ENCODE peak calls at places on chromosomes 1 and 21, in five cellular contexts. Z is GM23338, K is A549, W is GM12878, Q is K562. A is an unnamed sample.
A peak's percentile ranks its signal among the peaks of the same experiment; 100 is the strongest.

GRCh38 chr1:41534181-41535076 is 49.9 kb upstream of the EDN2 start:
- DNase-seq in Z (no peak), K (no peak), Q (no peak), W (no peak), A (no peak)

GRCh38 chr1:1006305-1007159 is 6.6 kb upstream of the HES4 start:
- DNase-seq in Q (no peak), W (no peak), K (no peak), Z (no peak), A (peak; percentile 94)

GRCh38 chr1:21451212-21451611 is 11.3 kb downstream of the NBPF3 start:
- DNase-seq in Z (no peak), Q (no peak), W (no peak), K (no peak), A (no peak)

GRCh38 chr1:55827350-55827749 is 612.2 kb upstream of the USP24 start:
- DNase-seq in Z (no peak), Q (no peak), K (peak; percentile 18), W (no peak), A (peak; percentile 9)

GRCh38 chr1:11982010-11982392 is 1.8 kb downstream of the MFN2 start:
- DNase-seq in Q (no peak), W (no peak), Z (peak; percentile 26), K (peak; percentile 51), A (peak; percentile 24)

GRCh38 chr21:46117586-46118304 is 19.8 kb downstream of the COL6A2 start:
- DNase-seq in Z (no peak), Q (no peak), K (no peak), W (no peak), A (no peak)

GRCh38 chr1:20028125-20028524 is 41.9 kb upstream of the PLA2G5 start:
- DNase-seq in Q (no peak), K (no peak), Z (no peak), W (no peak), A (no peak)

GRCh38 chr1:43776043-43776761 is 68.9 kb downstream of the ST3GAL3 start:
- DNase-seq in Q (no peak), Z (no peak), K (peak; percentile 21), W (no peak), A (no peak)

GRCh38 chr1:146007048-146007784 is 10.8 kb upstream of the TXNIP start:
- DNase-seq in K (peak; percentile 79), Z (peak; percentile 87), W (peak; percentile 72), Q (peak; percentile 53), A (peak; percentile 72)

GRCh38 chr1:21239181-21239580 is 51.1 kb downstream of the ECE1 start:
- DNase-seq in Z (no peak), Q (no peak), K (no peak), W (no peak), A (no peak)

GRCh38 chr1:109500886-109501285 is 7.0 kb downstream of the CYB561D1 start:
- DNase-seq in Q (no peak), Z (no peak), K (no peak), W (no peak), A (no peak)

GRCh38 chr1:85464497-85465098 is 361 bp downstream of the DDAH1 start:
- DNase-seq in Z (peak; percentile 83), W (no peak), K (peak; percentile 55), Q (no peak), A (peak; percentile 40)

GRCh38 chr1:161950377-161950776 is 73.3 kb downstream of the OLFML2B start:
- DNase-seq in W (no peak), Q (no peak), K (no peak), Z (no peak), A (no peak)

GRCh38 chr21:27570306-27570868 is 603.5 kb upstream of the ADAMTS5 start:
- DNase-seq in W (no peak), K (no peak), Z (no peak), Q (no peak), A (no peak)

GRCh38 chr1:208536176-208536575 is 292.0 kb upstream of the PLXNA2 start:
- DNase-seq in Z (no peak), Q (no peak), K (no peak), W (no peak), A (no peak)

GRCh38 chr21:33949516-33950424 is 34.2 kb upstream of the ATP5PO start:
- DNase-seq in W (peak; percentile 76), K (no peak), Q (no peak), Z (no peak), A (no peak)

GRCh38 chr21:41687633-41688032 is 79.2 kb downstream of the RIPK4 start:
- DNase-seq in K (no peak), Q (no peak), W (no peak), Z (no peak), A (no peak)

GRCh38 chr1:68542586-68542985 is 45.7 kb upstream of the DEPDC1 start:
- DNase-seq in K (no peak), W (no peak), Q (no peak), Z (no peak), A (no peak)

GRCh38 chr1:78651247-78651646 is 1.6 kb downstream of the IFI44 start:
- DNase-seq in W (no peak), Q (no peak), K (no peak), Z (no peak), A (no peak)

GRCh38 chr1:203130358-203130992 is 2.9 kb downstream of the ADORA1 start:
- DNase-seq in K (no peak), W (no peak), Q (no peak), Z (no peak), A (no peak)

GRCh38 chr1:173479649-173480048 is 2.5 kb downstream of the PRDX6 start:
- DNase-seq in K (no peak), W (no peak), Z (no peak), Q (no peak), A (no peak)

GRCh38 chr21:43311303-43311817 is 115.6 kb downstream of the SIK1 start:
- DNase-seq in W (no peak), Q (no peak), K (no peak), Z (no peak), A (peak; percentile 68)

GRCh38 chr1:247288341-247288740 is 32.5 kb downstream of the VN1R5 start:
- DNase-seq in Q (no peak), W (no peak), Z (no peak), K (no peak), A (no peak)

GRCh38 chr1:172971241-172971640 is 79.5 kb downstream of the TNFSF18 start:
- DNase-seq in K (no peak), Q (no peak), W (no peak), Z (peak; percentile 26), A (no peak)

GRCh38 chr21:16968436-16968835 is 544.4 kb upstream of the CXADR start:
- DNase-seq in Z (no peak), Q (no peak), W (no peak), K (no peak), A (no peak)

GRCh38 chr1:71521655-71522264 is 440.9 kb upstream of the ZRANB2 start:
- DNase-seq in Z (peak; percentile 54), K (peak; percentile 6), W (no peak), Q (no peak), A (peak; percentile 2)

GRCh38 chr1:114353233-114353632 is 157.8 kb downstream of the TRIM33 start:
- DNase-seq in Z (peak; percentile 38), K (no peak), Q (no peak), W (no peak), A (peak; percentile 10)

GRCh38 chr1:27142464-27142863 is 12.5 kb downstream of the SLC9A1 start:
- DNase-seq in Z (no peak), Q (no peak), K (no peak), W (no peak), A (no peak)

DNA sequence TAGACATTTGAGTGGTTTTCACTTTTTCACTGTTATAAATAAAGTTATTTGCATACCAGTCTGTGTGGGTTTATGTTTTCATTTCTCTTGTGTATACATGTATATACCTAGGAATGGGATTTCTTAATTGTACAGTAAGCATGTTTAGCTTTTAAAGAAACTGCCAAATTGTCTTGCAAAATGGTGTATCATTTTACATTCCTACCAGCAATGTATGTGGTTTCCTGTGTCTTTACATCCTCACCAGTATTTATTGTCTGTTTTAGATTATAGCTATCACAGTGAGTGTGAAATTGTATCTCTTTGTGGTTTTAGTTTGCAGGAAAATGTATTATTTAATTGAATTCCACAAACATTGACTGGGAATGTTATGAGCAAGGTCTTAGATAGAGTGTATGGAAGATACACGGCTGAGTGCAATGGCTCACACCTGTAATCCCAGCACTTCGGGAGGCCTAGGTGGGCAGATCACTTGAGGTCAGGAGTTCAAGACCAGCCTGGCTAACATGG is 57.3 kb downstream of the MACF1 start:
- DNase-seq in W (no peak), Z (no peak), K (no peak), Q (no peak), A (no peak)
- TF ChIP-seq JUNB in W (no peak), Z (no peak), K (no peak), Q (no peak), A (no peak)

GRCh38 chr1:58883037-58883887 is 99.4 kb upstream of the JUN start:
- DNase-seq in K (peak; percentile 86), Z (peak; percentile 16), Q (peak; percentile 41), W (no peak), A (peak; percentile 93)

GRCh38 chr1:58882322-58882951 is 98.6 kb upstream of the JUN start:
- DNase-seq in W (no peak), Q (no peak), Z (no peak), K (no peak), A (no peak)

GRCh38 chr1:58884706-58885661 is 101.1 kb upstream of the JUN start:
- DNase-seq in K (no peak), Z (no peak), Q (no peak), W (no peak), A (peak; percentile 98)

GRCh38 chr1:58885998-58886397 is 102.2 kb upstream of the JUN start:
- DNase-seq in Q (no peak), W (no peak), Z (no peak), K (no peak), A (no peak)

DNA sequence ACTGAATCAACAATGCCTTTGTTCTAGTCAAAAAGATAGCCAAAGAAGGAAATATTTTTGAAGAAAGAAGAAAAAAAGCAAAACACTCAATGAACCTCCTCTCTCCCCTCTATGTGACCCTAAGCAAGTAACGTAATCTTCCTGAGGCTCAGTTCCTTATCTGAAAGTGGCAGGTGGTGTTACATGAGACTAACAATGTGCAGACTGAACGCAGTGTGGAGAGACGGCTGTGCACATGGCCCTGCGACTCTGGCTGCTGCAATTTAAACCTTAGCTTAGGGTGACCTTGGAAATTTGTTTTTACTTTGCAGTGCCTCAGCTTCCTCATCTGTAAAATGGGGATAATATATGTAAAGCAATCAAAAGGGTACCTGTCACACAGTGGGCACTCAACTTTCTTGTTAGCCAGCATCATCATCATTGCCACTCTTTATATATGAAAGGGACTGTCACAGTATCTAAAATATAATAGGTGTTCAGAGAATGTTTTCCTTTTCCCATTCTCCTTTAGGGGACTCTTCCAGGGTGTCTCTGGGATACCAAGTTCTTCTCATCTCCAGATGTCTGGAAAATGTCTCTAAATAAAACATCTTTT is 100.1 kb upstream of the JUN start:
- DNase-seq in W (no peak), Q (peak; percentile 82), K (no peak), Z (no peak), A (no peak)
- TF ChIP-seq JUNB in W (no peak), Q (no peak), K (no peak), Z (no peak), A (no peak)

DNA sequence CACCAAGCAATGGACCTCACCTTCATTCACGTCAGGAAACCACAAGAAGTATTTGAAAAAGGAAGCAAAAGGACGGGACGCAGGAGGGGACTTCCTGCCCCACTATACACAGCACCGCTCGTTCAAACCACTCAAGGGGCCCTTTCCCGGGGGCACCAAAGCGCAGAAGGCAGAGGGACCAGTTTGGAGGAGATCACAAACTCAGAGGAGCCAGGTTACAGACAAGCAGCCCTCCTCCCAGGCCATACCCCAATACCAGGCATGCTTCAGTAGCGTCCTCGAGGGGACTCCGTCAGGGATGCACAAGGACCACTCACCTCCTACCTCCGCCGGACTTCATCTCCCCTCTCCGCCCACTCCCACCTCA is 685 bp downstream of the CRTC2 start:
- DNase-seq in Z (peak; percentile 63), Q (no peak), W (no peak), K (no peak), A (no peak)
- TF ChIP-seq JUNB in Z (no peak), Q (no peak), W (no peak), K (no peak), A (no peak)

GRCh38 chr1:150233359-150234308 is 2.3 kb downstream of the ANP32E start:
- DNase-seq in W (no peak), K (peak; percentile 70), Q (no peak), Z (no peak), A (no peak)
- TF ChIP-seq JUNB in W (no peak), K (no peak), Q (no peak), Z (no peak), A (no peak)